ENCODE peak calls at places on chromosomes 2 and 18, in four cellular contexts. C is GM12891, U is K562, B is GM12878. J is an unnamed sample.

GRCh38 chr2:23387221-23387550 is 2.2 kb downstream of the KLHL29 start:
- DNase-seq in U (no peak), B (no peak), C (no peak), J (no peak)

GRCh38 chr2:183070942-183071844 is 7.4 kb upstream of the DUSP19 start:
- DNase-seq in B (no peak), C (no peak), U (peak; percentile 58), J (no peak)

GRCh38 chr18:78939105-78939504 is 40.5 kb upstream of the SALL3 start:
- DNase-seq in U (no peak), C (peak; percentile 41), B (no peak), J (no peak)

GRCh38 chr18:11909597-11910026 is 1.5 kb upstream of the MPPE1 start:
- DNase-seq in B (no peak), C (no peak), U (no peak), J (no peak)

GRCh38 chr2:145095641-145096435 is 575.9 kb upstream of the ZEB2 start:
- DNase-seq in C (no peak), U (no peak), B (no peak), J (no peak)

GRCh38 chr2:56455642-56456041 is 271.9 kb downstream of the CCDC85A start:
- DNase-seq in B (no peak), C (no peak), U (no peak), J (no peak)

GRCh38 chr2:151973901-151974199 is 125.0 kb downstream of the CACNB4 start:
- DNase-seq in C (no peak), U (no peak), B (no peak), J (no peak)

GRCh38 chr18:36993068-36993467 is 164.1 kb downstream of the KIAA1328 start:
- DNase-seq in U (no peak), C (no peak), B (no peak), J (no peak)

GRCh38 chr2:235582081-235582686 is 88.3 kb downstream of the AGAP1 start:
- DNase-seq in B (no peak), C (no peak), U (no peak), J (no peak)

GRCh38 chr2:98869868-98870267 is 66.2 kb downstream of the CRACDL start:
- DNase-seq in C (no peak), U (no peak), B (no peak), J (no peak)

GRCh38 chr2:151200277-151200676 is 61.4 kb downstream of the RBM43 start:
- DNase-seq in C (no peak), B (no peak), U (no peak), J (no peak)

GRCh38 chr2:85288244-85288725 is 39.5 kb downstream of the TGOLN2 start:
- DNase-seq in U (no peak), B (no peak), C (no peak), J (no peak)

GRCh38 chr18:7102131-7102530 is 15.5 kb downstream of the LAMA1 start:
- DNase-seq in U (no peak), C (no peak), B (no peak), J (no peak)

DNA sequence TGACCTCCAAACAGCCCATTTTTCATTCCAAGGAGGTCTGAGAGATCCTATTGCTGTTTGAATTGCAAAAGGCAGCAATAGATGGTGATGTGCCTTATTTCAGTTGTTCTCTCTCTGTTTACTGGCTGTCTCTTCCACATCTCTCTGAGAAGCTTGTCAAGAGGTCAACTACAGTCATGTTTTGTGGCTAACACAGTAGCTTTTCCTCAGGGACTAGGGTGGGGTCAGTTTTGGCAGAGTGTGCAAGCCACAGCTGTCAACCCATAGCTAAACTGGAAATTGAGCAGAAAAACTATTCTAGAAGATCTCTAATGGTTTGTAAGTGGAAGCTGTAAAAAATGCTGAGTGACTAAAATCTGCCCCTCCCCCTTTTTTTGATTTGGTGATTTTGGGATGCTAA is 67.1 kb downstream of the DIS3L2 start:
- DNase-seq in C (no peak), B (no peak), U (no peak), J (no peak)
- TF ChIP-seq TAF1 in C (no peak), B (no peak), U (no peak), J (no peak)

GRCh38 chr2:31066594-31066993 is 71.6 kb downstream of the GALNT14 start:
- DNase-seq in U (no peak), B (no peak), C (no peak), J (no peak)
- TF ChIP-seq POLR2A in U (no peak), B (no peak), C (no peak), J (no peak)

GRCh38 chr2:20348542-20348941 is 2.1 kb downstream of the PUM2 start:
- DNase-seq in C (no peak), B (no peak), U (peak; percentile 72), J (no peak)

GRCh38 chr2:20349457-20350034 is 1.1 kb downstream of the PUM2 start:
- DNase-seq in U (peak; percentile 9), C (no peak), B (no peak), J (no peak)

GRCh38 chr2:20351555-20352229 is 1.0 kb upstream of the PUM2 start:
- DNase-seq in C (no peak), U (no peak), B (no peak), J (no peak)

GRCh38 chr2:20350753-20351554 is at the start of gene PUM2:
- DNase-seq in C (peak; percentile 81), U (peak; percentile 98), B (peak; percentile 92), J (peak; percentile 86)

DNA sequence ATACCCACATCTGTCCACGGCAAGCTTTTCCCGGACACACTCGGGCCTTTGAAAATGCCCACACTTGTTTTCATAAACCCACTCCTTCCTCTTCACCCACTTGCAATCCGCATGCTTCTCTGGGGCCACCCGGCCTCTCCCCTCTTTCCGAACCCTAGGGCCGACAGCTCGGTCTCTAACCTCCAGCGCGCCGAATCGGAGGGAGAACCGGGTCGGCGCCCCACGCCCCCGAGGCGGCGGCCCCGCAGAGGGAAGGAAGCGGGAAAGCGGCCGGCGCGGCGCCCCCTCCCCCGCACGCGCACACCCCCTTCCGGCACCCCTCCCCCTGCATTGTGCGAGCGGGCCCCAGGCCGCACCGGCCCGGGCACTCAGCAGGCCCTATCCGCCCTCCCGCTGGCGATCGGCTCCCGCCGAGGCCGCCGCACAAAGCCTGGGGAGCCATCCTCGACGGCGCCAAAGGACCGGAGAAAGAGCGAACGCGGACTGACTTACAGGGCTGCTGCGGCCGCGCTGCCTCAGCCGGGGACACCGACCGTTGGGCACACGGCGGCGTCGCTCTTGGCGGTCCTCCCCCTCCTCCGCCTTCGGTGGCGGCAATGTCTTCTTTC is 435 bp downstream of the PUM2 start:
- DNase-seq in B (no peak), U (peak; percentile 78), C (peak; percentile 41), J (peak; percentile 50)
- TF ChIP-seq POLR2AphosphoS5 in B (peak; percentile 18), U (peak; percentile 67), C (peak; percentile 62), J (no peak)

GRCh38 chr2:160649698-160650097 is 156.1 kb upstream of the RBMS1 start:
- DNase-seq in C (no peak), U (no peak), B (no peak), J (no peak)

GRCh38 chr2:160651416-160652200 is 158.0 kb upstream of the RBMS1 start:
- DNase-seq in C (no peak), U (no peak), B (no peak), J (no peak)

GRCh38 chr2:160650196-160651108 is 156.8 kb upstream of the RBMS1 start:
- DNase-seq in C (no peak), B (no peak), U (no peak), J (no peak)

GRCh38 chr2:160647967-160648685 is 154.5 kb upstream of the RBMS1 start:
- DNase-seq in C (no peak), B (no peak), U (no peak), J (no peak)

GRCh38 chr2:160652236-160652635 is 158.6 kb upstream of the RBMS1 start:
- DNase-seq in U (no peak), B (no peak), C (no peak), J (no peak)
- TF ChIP-seq TAF1 in U (no peak), B (no peak), C (no peak), J (no peak)

GRCh38 chr2:199955007-199955338 is 318 bp downstream of the TYW5 start:
- DNase-seq in U (no peak), C (no peak), B (peak; percentile 23), J (no peak)

GRCh38 chr2:199958014-199958413 is 2.6 kb downstream of the MAIP1 start:
- DNase-seq in U (no peak), B (no peak), C (no peak), J (no peak)

GRCh38 chr2:199956062-199956380 is 639 bp downstream of the MAIP1 start:
- DNase-seq in U (no peak), C (peak; percentile 12), B (no peak), J (no peak)

GRCh38 chr2:199951023-199951422 is 4.3 kb downstream of the TYW5 start:
- DNase-seq in U (no peak), C (no peak), B (no peak), J (no peak)

GRCh38 chr2:199955339-199956061 is at the start of the genes MAIP1 and TYW5:
- DNase-seq in C (peak; percentile 71), B (peak; percentile 33), U (peak; percentile 80), J (peak; percentile 77)
- TF ChIP-seq POLR2A in C (peak; percentile 90), B (peak; percentile 94), U (peak; percentile 83), J (peak; percentile 90)

GRCh38 chr2:181678033-181678586 is 2.2 kb downstream of the NEUROD1 start:
- DNase-seq in U (peak; percentile 73), C (no peak), B (no peak), J (no peak)

GRCh38 chr2:181680937-181681811 is 857 bp upstream of the NEUROD1 start:
- DNase-seq in B (no peak), C (no peak), U (no peak), J (no peak)

GRCh38 chr2:181678744-181679543 is 1.4 kb downstream of the NEUROD1 start:
- DNase-seq in U (no peak), C (no peak), B (no peak), J (no peak)

GRCh38 chr2:181680055-181680936 is at the start of gene NEUROD1:
- DNase-seq in B (no peak), U (no peak), C (no peak), J (no peak)

GRCh38 chr2:181679544-181679979 is 755 bp downstream of the NEUROD1 start:
- DNase-seq in U (no peak), B (no peak), C (no peak), J (no peak)
- TF ChIP-seq POLR2AphosphoS5 in U (no peak), B (no peak), C (no peak), J (no peak)

GRCh38 chr2:11389048-11389413 is 44.6 kb upstream of the ROCK2 start:
- DNase-seq in C (no peak), B (no peak), U (no peak), J (no peak)
- TF ChIP-seq TAF1 in C (no peak), B (no peak), U (no peak), J (no peak)

DNA sequence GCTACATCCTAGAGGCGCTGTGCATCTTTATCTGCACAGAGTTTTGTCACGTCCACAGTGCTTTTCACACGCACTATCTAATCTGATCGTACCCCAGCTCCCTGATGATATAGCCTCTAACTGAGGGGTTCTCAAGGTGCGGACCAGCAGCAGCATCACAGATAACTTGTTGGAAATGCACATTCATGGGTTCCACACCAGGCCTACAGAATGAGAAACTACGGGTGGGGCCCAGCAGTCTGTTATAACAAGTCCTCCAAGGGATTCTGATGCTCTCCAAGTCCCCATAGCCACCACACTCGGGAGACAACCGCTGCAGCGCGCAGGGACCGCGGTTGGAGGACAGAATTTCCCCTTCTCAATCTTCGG is 759 bp upstream of the BZW1 start:
- DNase-seq in U (no peak), C (no peak), B (no peak), J (no peak)
- TF ChIP-seq POLR2A in U (no peak), C (no peak), B (no peak), J (no peak)

GRCh38 chr2:61015971-61016370 is 1.5 kb upstream of the PEX13 start:
- DNase-seq in U (no peak), B (no peak), C (no peak), J (no peak)
- TF ChIP-seq POLR2AphosphoS5 in U (no peak), B (no peak), C (no peak), J (no peak)

J was measured in GM12892.